ENCODE peak calls at places on chromosomes 12 and 14, in eight cellular contexts. One of them, this sample, is unnamed.

GRCh38 chr14:67690011-67690410 is 5.6 kb downstream of the RDH11 start:
- DNase-seq in body of pancreas: no peak
- DNase-seq in fibroblast of mammary gland: no peak
- DNase-seq in omental fat pad: no peak
- DNase-seq in breast epithelium: no peak
- DNase-seq in NB4: no peak
- DNase-seq in PC-3: no peak
- DNase-seq in cardiac muscle cell: no peak
- DNase-seq in this sample: no peak

GRCh38 chr12:80979821-80980220 is 42.1 kb upstream of the LIN7A start:
- DNase-seq in NB4: no peak
- DNase-seq in PC-3: no peak
- DNase-seq in omental fat pad: no peak
- DNase-seq in cardiac muscle cell: no peak
- DNase-seq in breast epithelium: no peak
- DNase-seq in body of pancreas: peak
- DNase-seq in fibroblast of mammary gland: no peak
- DNase-seq in this sample: no peak

GRCh38 chr14:73796881-73797539 is 54.6 kb upstream of the PTGR2 start:
- DNase-seq in breast epithelium: no peak
- DNase-seq in fibroblast of mammary gland: no peak
- DNase-seq in omental fat pad: no peak
- DNase-seq in body of pancreas: no peak
- DNase-seq in cardiac muscle cell: no peak
- DNase-seq in NB4: no peak
- DNase-seq in PC-3: no peak
- DNase-seq in this sample: no peak

GRCh38 chr14:29536886-29537511 is 390.6 kb downstream of the PRKD1 start:
- DNase-seq in cardiac muscle cell: no peak
- DNase-seq in omental fat pad: no peak
- DNase-seq in fibroblast of mammary gland: peak
- DNase-seq in breast epithelium: no peak
- DNase-seq in body of pancreas: no peak
- DNase-seq in NB4: peak
- DNase-seq in PC-3: peak
- DNase-seq in this sample: no peak

GRCh38 chr12:51994539-51994820 is 12.3 kb upstream of the TAMALIN start:
- DNase-seq in NB4: no peak
- DNase-seq in breast epithelium: no peak
- DNase-seq in omental fat pad: no peak
- DNase-seq in PC-3: no peak
- DNase-seq in body of pancreas: no peak
- DNase-seq in cardiac muscle cell: no peak
- DNase-seq in fibroblast of mammary gland: no peak
- DNase-seq in this sample: no peak

GRCh38 chr12:111598637-111599458 is at the start of gene ATXN2:
- DNase-seq in cardiac muscle cell: peak
- DNase-seq in body of pancreas: peak
- DNase-seq in PC-3: peak
- DNase-seq in breast epithelium: peak
- DNase-seq in fibroblast of mammary gland: no peak
- DNase-seq in omental fat pad: no peak
- DNase-seq in NB4: no peak
- DNase-seq in this sample: no peak

GRCh38 chr12:15776532-15776931 is 12.7 kb downstream of the EPS8 start:
- DNase-seq in fibroblast of mammary gland: no peak
- DNase-seq in cardiac muscle cell: no peak
- DNase-seq in NB4: no peak
- DNase-seq in PC-3: no peak
- DNase-seq in omental fat pad: no peak
- DNase-seq in body of pancreas: no peak
- DNase-seq in breast epithelium: no peak
- DNase-seq in this sample: no peak

GRCh38 chr12:2284321-2284813 is 231.6 kb downstream of the CACNA1C start:
- DNase-seq in body of pancreas: no peak
- DNase-seq in cardiac muscle cell: no peak
- DNase-seq in NB4: peak
- DNase-seq in fibroblast of mammary gland: peak
- DNase-seq in breast epithelium: no peak
- DNase-seq in omental fat pad: no peak
- DNase-seq in PC-3: no peak
- DNase-seq in this sample: no peak

GRCh38 chr12:93153321-93153720 is 224.2 kb upstream of the EEA1 start:
- DNase-seq in NB4: no peak
- DNase-seq in omental fat pad: no peak
- DNase-seq in breast epithelium: no peak
- DNase-seq in fibroblast of mammary gland: peak
- DNase-seq in body of pancreas: no peak
- DNase-seq in cardiac muscle cell: no peak
- DNase-seq in PC-3: peak
- DNase-seq in this sample: no peak

GRCh38 chr14:100606687-100607610 is 19.7 kb upstream of the BEGAIN start:
- DNase-seq in cardiac muscle cell: no peak
- DNase-seq in body of pancreas: no peak
- DNase-seq in NB4: no peak
- DNase-seq in breast epithelium: peak
- DNase-seq in fibroblast of mammary gland: no peak
- DNase-seq in PC-3: no peak
- DNase-seq in omental fat pad: no peak
- DNase-seq in this sample: no peak

GRCh38 chr12:22993639-22994038 is 368.7 kb downstream of the ETNK1 start:
- DNase-seq in breast epithelium: no peak
- DNase-seq in cardiac muscle cell: no peak
- DNase-seq in omental fat pad: no peak
- DNase-seq in NB4: no peak
- DNase-seq in body of pancreas: no peak
- DNase-seq in PC-3: no peak
- DNase-seq in fibroblast of mammary gland: no peak
- DNase-seq in this sample: no peak

GRCh38 chr12:15931590-15932053 is 20.5 kb downstream of the DERA start:
- DNase-seq in omental fat pad: no peak
- DNase-seq in PC-3: peak
- DNase-seq in body of pancreas: no peak
- DNase-seq in breast epithelium: no peak
- DNase-seq in cardiac muscle cell: no peak
- DNase-seq in NB4: peak
- DNase-seq in fibroblast of mammary gland: peak
- DNase-seq in this sample: no peak

GRCh38 chr12:2580821-2581220 is 213.9 kb upstream of the FKBP4 start:
- DNase-seq in omental fat pad: no peak
- DNase-seq in body of pancreas: no peak
- DNase-seq in cardiac muscle cell: no peak
- DNase-seq in breast epithelium: no peak
- DNase-seq in PC-3: no peak
- DNase-seq in NB4: no peak
- DNase-seq in fibroblast of mammary gland: peak
- DNase-seq in this sample: no peak

GRCh38 chr12:113471619-113472171 is at the start of gene LHX5:
- DNase-seq in cardiac muscle cell: no peak
- DNase-seq in omental fat pad: no peak
- DNase-seq in breast epithelium: no peak
- DNase-seq in PC-3: no peak
- DNase-seq in body of pancreas: no peak
- DNase-seq in NB4: no peak
- DNase-seq in fibroblast of mammary gland: peak
- DNase-seq in this sample: no peak

GRCh38 chr12:11482955-11483354 is 87.6 kb upstream of the PRB2 start:
- DNase-seq in breast epithelium: no peak
- DNase-seq in PC-3: peak
- DNase-seq in NB4: no peak
- DNase-seq in cardiac muscle cell: no peak
- DNase-seq in fibroblast of mammary gland: peak
- DNase-seq in body of pancreas: no peak
- DNase-seq in omental fat pad: no peak
- DNase-seq in this sample: no peak

GRCh38 chr12:68932701-68933563 is at the start of gene CPM:
- DNase-seq in cardiac muscle cell: peak
- DNase-seq in NB4: peak
- DNase-seq in breast epithelium: peak
- DNase-seq in PC-3: peak
- DNase-seq in body of pancreas: peak
- DNase-seq in omental fat pad: no peak
- DNase-seq in fibroblast of mammary gland: peak
- DNase-seq in this sample: no peak

GRCh38 chr14:77190977-77191376 is 9.4 kb downstream of the TMEM63C start:
- DNase-seq in PC-3: peak
- DNase-seq in fibroblast of mammary gland: no peak
- DNase-seq in cardiac muscle cell: no peak
- DNase-seq in body of pancreas: no peak
- DNase-seq in NB4: no peak
- DNase-seq in breast epithelium: no peak
- DNase-seq in omental fat pad: no peak
- DNase-seq in this sample: no peak

GRCh38 chr14:38199768-38200167 is 7.9 kb upstream of the SSTR1 start:
- DNase-seq in breast epithelium: no peak
- DNase-seq in NB4: no peak
- DNase-seq in fibroblast of mammary gland: peak
- DNase-seq in PC-3: peak
- DNase-seq in omental fat pad: no peak
- DNase-seq in body of pancreas: no peak
- DNase-seq in cardiac muscle cell: no peak
- DNase-seq in this sample: no peak

GRCh38 chr14:50943261-50943942 is 881 bp downstream of the PYGL start:
- DNase-seq in fibroblast of mammary gland: peak
- DNase-seq in body of pancreas: peak
- DNase-seq in omental fat pad: peak
- DNase-seq in PC-3: peak
- DNase-seq in NB4: peak
- DNase-seq in cardiac muscle cell: peak
- DNase-seq in breast epithelium: no peak
- DNase-seq in this sample: no peak

GRCh38 chr12:130813436-130813835 is 25.6 kb downstream of the STX2 start:
- DNase-seq in PC-3: no peak
- DNase-seq in cardiac muscle cell: no peak
- DNase-seq in fibroblast of mammary gland: no peak
- DNase-seq in omental fat pad: no peak
- DNase-seq in NB4: peak
- DNase-seq in breast epithelium: no peak
- DNase-seq in body of pancreas: no peak
- DNase-seq in this sample: no peak
- TF ChIP-seq CTCF in PC-3: no peak
- TF ChIP-seq CTCF in cardiac muscle cell: no peak
- TF ChIP-seq CTCF in fibroblast of mammary gland: no peak
- TF ChIP-seq CTCF in omental fat pad: no peak
- TF ChIP-seq CTCF in NB4: no peak
- TF ChIP-seq CTCF in breast epithelium: no peak
- TF ChIP-seq CTCF in body of pancreas: no peak
- TF ChIP-seq CTCF in this sample: no peak

GRCh38 chr14:30820674-30821073 is 53.7 kb upstream of the COCH start:
- DNase-seq in cardiac muscle cell: no peak
- DNase-seq in omental fat pad: no peak
- DNase-seq in PC-3: no peak
- DNase-seq in breast epithelium: no peak
- DNase-seq in NB4: no peak
- DNase-seq in fibroblast of mammary gland: no peak
- DNase-seq in body of pancreas: no peak
- DNase-seq in this sample: no peak

GRCh38 chr14:30826070-30826469 is 48.3 kb upstream of the COCH start:
- DNase-seq in NB4: no peak
- DNase-seq in breast epithelium: no peak
- DNase-seq in omental fat pad: no peak
- DNase-seq in PC-3: no peak
- DNase-seq in body of pancreas: no peak
- DNase-seq in fibroblast of mammary gland: no peak
- DNase-seq in cardiac muscle cell: no peak
- DNase-seq in this sample: no peak

GRCh38 chr14:30822080-30822571 is 52.2 kb upstream of the COCH start:
- DNase-seq in fibroblast of mammary gland: no peak
- DNase-seq in breast epithelium: no peak
- DNase-seq in PC-3: no peak
- DNase-seq in NB4: no peak
- DNase-seq in cardiac muscle cell: no peak
- DNase-seq in body of pancreas: peak
- DNase-seq in omental fat pad: no peak
- DNase-seq in this sample: no peak
- TF ChIP-seq CTCF in fibroblast of mammary gland: no peak
- TF ChIP-seq CTCF in breast epithelium: no peak
- TF ChIP-seq CTCF in PC-3: no peak
- TF ChIP-seq CTCF in NB4: no peak
- TF ChIP-seq CTCF in cardiac muscle cell: no peak
- TF ChIP-seq CTCF in body of pancreas: no peak
- TF ChIP-seq CTCF in omental fat pad: no peak
- TF ChIP-seq CTCF in this sample: no peak

GRCh38 chr12:46676797-46677520 is 148.8 kb downstream of the SLC38A4 start:
- DNase-seq in breast epithelium: no peak
- DNase-seq in cardiac muscle cell: no peak
- DNase-seq in body of pancreas: no peak
- DNase-seq in NB4: no peak
- DNase-seq in PC-3: no peak
- DNase-seq in omental fat pad: no peak
- DNase-seq in fibroblast of mammary gland: no peak
- DNase-seq in this sample: no peak

GRCh38 chr12:46678441-46678840 is 147.4 kb downstream of the SLC38A4 start:
- DNase-seq in PC-3: peak
- DNase-seq in cardiac muscle cell: no peak
- DNase-seq in body of pancreas: no peak
- DNase-seq in NB4: no peak
- DNase-seq in omental fat pad: no peak
- DNase-seq in breast epithelium: no peak
- DNase-seq in fibroblast of mammary gland: no peak
- DNase-seq in this sample: no peak

GRCh38 chr12:46679754-46680153 is 146.0 kb downstream of the SLC38A4 start:
- DNase-seq in omental fat pad: no peak
- DNase-seq in fibroblast of mammary gland: no peak
- DNase-seq in body of pancreas: no peak
- DNase-seq in cardiac muscle cell: no peak
- DNase-seq in NB4: no peak
- DNase-seq in breast epithelium: no peak
- DNase-seq in PC-3: no peak
- DNase-seq in this sample: no peak

GRCh38 chr12:46676396-46676795 is 149.4 kb downstream of the SLC38A4 start:
- DNase-seq in breast epithelium: no peak
- DNase-seq in omental fat pad: no peak
- DNase-seq in PC-3: peak
- DNase-seq in cardiac muscle cell: no peak
- DNase-seq in NB4: no peak
- DNase-seq in body of pancreas: no peak
- DNase-seq in fibroblast of mammary gland: no peak
- DNase-seq in this sample: no peak

GRCh38 chr12:46677749-46678148 is 148.0 kb downstream of the SLC38A4 start:
- DNase-seq in body of pancreas: no peak
- DNase-seq in fibroblast of mammary gland: peak
- DNase-seq in PC-3: peak
- DNase-seq in breast epithelium: no peak
- DNase-seq in omental fat pad: no peak
- DNase-seq in NB4: peak
- DNase-seq in cardiac muscle cell: peak
- DNase-seq in this sample: no peak
- TF ChIP-seq CTCF in body of pancreas: no peak
- TF ChIP-seq CTCF in fibroblast of mammary gland: peak
- TF ChIP-seq CTCF in PC-3: peak
- TF ChIP-seq CTCF in breast epithelium: no peak
- TF ChIP-seq CTCF in omental fat pad: no peak
- TF ChIP-seq CTCF in NB4: peak
- TF ChIP-seq CTCF in cardiac muscle cell: peak
- TF ChIP-seq CTCF in this sample: peak

GRCh38 chr12:105226219-105226618 is 9.8 kb downstream of the APPL2 start:
- DNase-seq in body of pancreas: peak
- DNase-seq in NB4: no peak
- DNase-seq in cardiac muscle cell: no peak
- DNase-seq in omental fat pad: no peak
- DNase-seq in breast epithelium: no peak
- DNase-seq in fibroblast of mammary gland: peak
- DNase-seq in PC-3: no peak
- DNase-seq in this sample: peak
- TF ChIP-seq CTCF in body of pancreas: no peak
- TF ChIP-seq CTCF in NB4: no peak
- TF ChIP-seq CTCF in cardiac muscle cell: no peak
- TF ChIP-seq CTCF in omental fat pad: no peak
- TF ChIP-seq CTCF in breast epithelium: no peak
- TF ChIP-seq CTCF in fibroblast of mammary gland: no peak
- TF ChIP-seq CTCF in PC-3: no peak
- TF ChIP-seq CTCF in this sample: no peak

This sample was measured in AG09319.